ENCODE peak calls at places on chromosomes 1 and 21, in six cellular contexts. Z is hepatocyte, L is dorsolateral prefrontal cortex, Q is GM06990, Y is suprapubic skin, E is glutamatergic neuron. T is an unnamed sample.

GRCh38 chr1:7398982-7399381 is 372.1 kb upstream of the VAMP3 start:
- DNase-seq in Z (no peak), L (no peak), Q (no peak), Y (peak), E (no peak), T (no peak)

GRCh38 chr1:6596886-6597776 is 5.5 kb downstream of the KLHL21 start:
- DNase-seq in Z (no peak), L (no peak), Q (no peak), Y (no peak), E (no peak), T (no peak)

GRCh38 chr1:157771666-157772425 is 5.1 kb downstream of the FCRL2 start:
- DNase-seq in Z (no peak), L (no peak), Q (no peak), Y (no peak), E (no peak), T (no peak)

GRCh38 chr1:86339421-86339820 is 56.7 kb downstream of the ODF2L start:
- DNase-seq in Z (no peak), L (no peak), Q (no peak), Y (no peak), E (no peak), T (no peak)

GRCh38 chr1:177310326-177310725 is 139.6 kb downstream of the BRINP2 start:
- DNase-seq in Z (no peak), L (no peak), Q (no peak), Y (no peak), E (no peak), T (no peak)

GRCh38 chr1:207897188-207897587 is 13.7 kb downstream of the CD34 start:
- DNase-seq in Z (no peak), L (no peak), Q (no peak), Y (no peak), E (no peak), T (no peak)

GRCh38 chr1:234722904-234723588 is 113.1 kb upstream of the IRF2BP2 start:
- DNase-seq in Z (peak), L (peak), Q (no peak), Y (peak), E (peak), T (no peak)

GRCh38 chr1:180643693-180644092 is 11.9 kb downstream of the XPR1 start:
- DNase-seq in Z (no peak), L (peak), Q (no peak), Y (no peak), E (no peak), T (no peak)

GRCh38 chr1:99988210-99988765 is 18.5 kb downstream of the SLC35A3 start:
- DNase-seq in Z (no peak), L (no peak), Q (no peak), Y (no peak), E (no peak), T (no peak)

GRCh38 chr1:112877741-112878140 is 78.3 kb downstream of the SLC16A1 start:
- DNase-seq in Z (no peak), L (no peak), Q (no peak), Y (no peak), E (no peak), T (no peak)

GRCh38 chr1:211829343-211830054 is 1.1 kb downstream of the LPGAT1 start:
- DNase-seq in Z (peak), L (peak), Q (peak), Y (no peak), E (peak), T (peak)

DNA sequence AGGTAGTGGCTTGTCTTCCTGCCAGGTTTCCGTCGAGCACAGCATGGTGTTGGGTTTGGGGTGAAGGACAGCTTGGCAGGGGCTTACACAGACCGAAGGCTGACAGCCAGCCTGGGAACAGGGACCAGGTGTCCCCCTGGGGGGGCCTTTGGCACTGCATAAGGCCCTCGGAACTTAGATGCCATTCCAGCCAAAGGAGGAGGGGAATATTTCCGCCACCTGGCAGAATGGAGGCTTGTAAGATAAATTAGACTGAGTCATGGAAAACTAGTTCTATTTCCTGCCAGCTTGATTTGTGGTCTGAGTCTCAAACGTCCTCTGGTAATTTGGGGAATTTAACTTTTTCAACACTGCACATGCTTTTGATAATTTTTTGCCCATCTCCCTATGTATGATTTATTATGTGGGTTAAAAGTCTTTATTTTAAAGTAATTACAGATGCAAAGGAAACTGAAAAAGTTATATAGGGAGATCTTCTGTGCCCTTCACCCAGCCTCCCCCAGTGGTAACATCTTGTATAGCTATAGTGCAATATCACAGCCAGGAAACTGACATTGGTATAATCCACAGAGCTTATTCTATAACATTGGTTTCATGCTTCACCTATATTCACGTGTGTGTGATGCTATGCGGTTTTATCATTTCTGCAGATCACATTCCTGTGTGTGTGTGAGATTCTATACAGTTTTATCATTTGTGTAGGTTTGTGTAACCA is 11.5 kb upstream of the TMEM51 start:
- DNase-seq in Z (no peak), L (peak), Q (no peak), Y (no peak), E (no peak), T (no peak)
- TF ChIP-seq CTCF in Z (no peak), L (no peak), Q (no peak), Y (no peak), E (no peak), T (no peak)

GRCh38 chr1:204480515-204480914 is 14.1 kb downstream of the PIK3C2B start:
- DNase-seq in Z (no peak), L (no peak), Q (peak), Y (no peak), E (no peak), T (no peak)
- TF ChIP-seq CTCF in Z (no peak), L (no peak), Q (peak), Y (no peak), E (no peak), T (no peak)

GRCh38 chr1:236774926-236775325 is 20.2 kb upstream of the MTR start:
- DNase-seq in Z (peak), L (no peak), Q (no peak), Y (no peak), E (no peak), T (no peak)
- TF ChIP-seq CTCF in Z (peak), L (peak), Q (peak), Y (no peak), E (no peak), T (no peak)

DNA sequence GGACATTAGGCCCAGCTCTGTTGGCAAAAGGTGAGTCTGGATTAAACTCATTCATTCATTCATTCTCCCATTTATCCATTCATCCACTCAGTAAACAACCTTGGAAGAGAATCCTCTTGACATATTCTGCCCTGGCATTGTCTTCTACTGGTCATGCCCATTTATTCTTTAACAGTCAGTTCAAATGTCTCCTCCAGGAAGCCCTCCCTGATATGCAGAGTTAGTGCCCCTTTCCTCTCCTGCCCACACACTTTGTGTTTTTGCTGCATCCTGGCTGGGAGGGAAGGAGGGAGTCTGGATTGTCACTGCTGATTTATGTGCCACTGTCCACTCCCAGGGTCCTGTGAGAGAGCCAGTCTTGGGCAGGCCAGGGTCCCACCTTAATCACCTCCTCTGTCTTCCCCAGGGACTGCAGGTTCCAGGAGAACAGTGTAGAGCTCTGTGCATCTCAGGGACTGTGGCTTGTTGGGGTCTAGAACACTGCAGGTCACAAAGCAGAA is 600.3 kb downstream of the MATN1 start:
- DNase-seq in Z (no peak), L (no peak), Q (no peak), Y (no peak), E (no peak), T (no peak)
- TF ChIP-seq CTCF in Z (no peak), L (no peak), Q (no peak), Y (no peak), E (no peak), T (no peak)

DNA sequence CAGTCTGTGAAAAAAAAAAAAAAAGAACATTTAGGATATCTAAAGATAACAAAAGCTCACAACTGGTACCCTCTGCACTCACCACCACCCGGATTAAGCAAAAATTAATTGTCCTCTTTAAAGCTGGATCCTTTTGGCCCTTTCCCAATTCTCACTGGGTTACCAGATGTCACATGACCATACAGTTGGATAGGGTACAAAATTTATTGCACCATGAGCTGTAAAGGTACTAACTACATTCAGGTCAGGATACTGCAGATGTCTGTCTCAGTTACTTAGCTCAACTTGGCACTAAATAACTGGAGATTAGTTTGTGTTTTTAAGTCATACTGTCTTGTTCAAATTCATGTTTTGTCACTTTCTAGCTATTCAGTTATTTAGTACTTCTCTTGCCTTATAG is 96.3 kb downstream of the GPATCH2 start:
- DNase-seq in Z (no peak), L (no peak), Q (no peak), Y (no peak), E (no peak), T (no peak)
- TF ChIP-seq CTCF in Z (no peak), L (no peak), Q (no peak), Y (no peak), E (no peak), T (no peak)

GRCh38 chr21:31658053-31658452 is 1.4 kb upstream of the SOD1 start:
- DNase-seq in Z (no peak), L (no peak), Q (no peak), Y (no peak), E (no peak), T (no peak)

GRCh38 chr21:31663584-31664249 is 4.2 kb downstream of the SOD1 start:
- DNase-seq in Z (no peak), L (no peak), Q (no peak), Y (no peak), E (no peak), T (no peak)

GRCh38 chr21:31656199-31657095 is 3.0 kb upstream of the SOD1 start:
- DNase-seq in Z (no peak), L (no peak), Q (no peak), Y (no peak), E (no peak), T (no peak)

GRCh38 chr21:31660134-31660565 is 657 bp downstream of the SOD1 start:
- DNase-seq in Z (peak), L (peak), Q (peak), Y (peak), E (peak), T (peak)

GRCh38 chr21:31659286-31660133 is at the start of gene SOD1:
- DNase-seq in Z (peak), L (peak), Q (peak), Y (peak), E (peak), T (peak)
- TF ChIP-seq CTCF in Z (no peak), L (peak), Q (no peak), Y (no peak), E (peak), T (no peak)

GRCh38 chr1:65581120-65581519 is 160.7 kb downstream of the LEPR start:
- DNase-seq in Z (no peak), L (no peak), Q (no peak), Y (no peak), E (no peak), T (no peak)
- TF ChIP-seq CTCF in Z (peak), L (no peak), Q (no peak), Y (no peak), E (no peak), T (no peak)

GRCh38 chr1:151364996-151365395 is 7.5 kb downstream of the SELENBP1 start:
- DNase-seq in Z (no peak), L (no peak), Q (no peak), Y (no peak), E (no peak), T (no peak)
- TF ChIP-seq CTCF in Z (no peak), L (no peak), Q (peak), Y (no peak), E (no peak), T (no peak)